ENCODE peak calls at places on chromosomes 2 and 18, in eight cellular contexts. B, X, Z, D, F, A, T and Y are unnamed samples.

GRCh38 chr2:239832101-239832994 is 192.8 kb downstream of the NDUFA10 start:
- DNase-seq in B (no peak), X (no peak), Z (peak; percentile 59), D (no peak), F (no peak), A (no peak), T (no peak), Y (no peak)

GRCh38 chr2:168738057-168738456 is 64.4 kb upstream of the NOSTRIN start:
- DNase-seq in B (no peak), X (no peak), Z (no peak), D (no peak), F (no peak), A (no peak), T (no peak), Y (no peak)

GRCh38 chr2:62536873-62537547 is 31.0 kb upstream of the TMEM17 start:
- DNase-seq in B (no peak), X (no peak), Z (no peak), D (no peak), F (no peak), A (no peak), T (no peak), Y (no peak)

GRCh38 chr2:220682616-220683015 is 889.5 kb downstream of the EPHA4 start:
- DNase-seq in B (no peak), X (no peak), Z (no peak), D (no peak), F (no peak), A (no peak), T (no peak), Y (no peak)

GRCh38 chr2:45128580-45128997 is 119.3 kb upstream of the SIX2 start:
- DNase-seq in B (no peak), X (no peak), Z (no peak), D (peak; percentile 41), F (peak; percentile 8), A (no peak), T (no peak), Y (peak; percentile 71)

GRCh38 chr2:85390941-85391669 is 19.1 kb downstream of the CAPG start:
- DNase-seq in B (peak; percentile 64), X (peak; percentile 18), Z (no peak), D (peak; percentile 50), F (no peak), A (peak; percentile 65), T (no peak), Y (peak; percentile 70)

GRCh38 chr2:206561962-206562361 is 80.3 kb upstream of the FAM237A start:
- DNase-seq in B (no peak), X (no peak), Z (no peak), D (no peak), F (no peak), A (no peak), T (no peak), Y (no peak)

GRCh38 chr2:74497777-74498499 is 1.5 kb downstream of the LBX2 start:
- DNase-seq in B (peak; percentile 42), X (no peak), Z (no peak), D (no peak), F (no peak), A (peak; percentile 46), T (no peak), Y (no peak)

GRCh38 chr18:79611040-79611681 is 68.4 kb upstream of the CTDP1 start:
- DNase-seq in B (peak; percentile 70), X (peak; percentile 2), Z (peak; percentile 73), D (peak; percentile 76), F (no peak), A (no peak), T (no peak), Y (no peak)

GRCh38 chr2:171553858-171554257 is 31.6 kb downstream of the CYBRD1 start:
- DNase-seq in B (peak; percentile 44), X (no peak), Z (no peak), D (no peak), F (no peak), A (peak; percentile 40), T (no peak), Y (peak; percentile 33)

GRCh38 chr2:27651056-27651455 is 12.4 kb downstream of the SUPT7L start:
- DNase-seq in B (no peak), X (no peak), Z (no peak), D (no peak), F (no peak), A (no peak), T (no peak), Y (no peak)

GRCh38 chr2:238096311-238097011 is 3.7 kb upstream of the ESPNL start:
- DNase-seq in B (no peak), X (no peak), Z (peak; percentile 76), D (no peak), F (no peak), A (no peak), T (no peak), Y (peak; percentile 38)

GRCh38 chr2:207121784-207122183 is 44.0 kb downstream of the KLF7 start:
- DNase-seq in B (no peak), X (peak; percentile 56), Z (no peak), D (no peak), F (no peak), A (peak; percentile 42), T (no peak), Y (peak; percentile 40)

GRCh38 chr2:147149589-147150245 is 695.1 kb upstream of the ACVR2A start:
- DNase-seq in B (no peak), X (no peak), Z (no peak), D (no peak), F (no peak), A (no peak), T (no peak), Y (no peak)

GRCh38 chr2:174486614-174487535 is at the start of gene GPR155:
- DNase-seq in B (peak; percentile 100), X (peak; percentile 94), Z (peak; percentile 100), D (peak; percentile 100), F (peak; percentile 99), A (peak; percentile 100), T (peak; percentile 95), Y (peak; percentile 100)
- TF ChIP-seq POLR2A in B (peak; percentile 39), X (peak; percentile 68), Z (no peak), D (no peak), F (peak; percentile 44), A (no peak), T (peak; percentile 46), Y (no peak)

DNA sequence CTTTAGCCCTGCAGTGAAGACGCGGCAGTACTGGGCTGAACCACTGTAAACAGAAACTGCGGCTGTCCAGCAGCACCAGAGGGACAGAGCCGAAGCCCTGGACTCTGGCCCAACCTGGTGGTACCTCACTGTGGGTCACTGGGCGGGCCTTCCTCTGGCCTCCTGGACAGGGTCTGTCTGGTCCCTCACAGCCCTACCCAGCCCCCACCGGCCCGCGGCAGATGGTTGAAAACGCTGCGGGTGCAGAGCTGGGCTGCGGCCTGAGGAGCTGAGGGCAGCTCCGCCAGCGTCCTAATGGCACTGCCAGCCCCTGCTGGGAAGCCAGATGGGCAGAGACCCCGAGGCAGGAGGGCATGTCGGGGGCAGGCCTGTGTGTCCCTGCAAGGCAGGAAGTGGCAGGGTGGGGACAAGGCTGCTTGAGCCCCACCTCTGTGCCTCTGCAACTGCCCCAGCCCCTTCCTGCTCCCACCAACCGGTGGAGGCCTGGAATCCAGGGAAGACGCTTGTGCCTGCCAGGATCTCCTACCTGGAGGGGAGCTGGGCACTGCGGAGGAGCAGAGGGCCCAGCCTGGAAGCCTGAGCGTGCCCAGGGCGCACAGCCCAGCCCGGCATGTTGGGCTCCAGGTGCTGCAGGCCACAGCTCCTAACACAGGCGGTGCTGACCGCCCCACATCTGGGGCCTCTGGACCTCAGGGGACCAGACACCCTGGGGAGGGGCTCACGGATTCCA is 36.3 kb downstream of the HS6ST1 start:
- DNase-seq in B (peak; percentile 46), X (no peak), Z (no peak), D (peak; percentile 37), F (no peak), A (no peak), T (no peak), Y (no peak)
- H3K4me1 ChIP-seq in B (peaks cover 33% of the 10 kb centered on the region), X (no peaks in the 10 kb centered on the region), Z (peaks cover 53% of the 10 kb centered on the region), D (peaks cover 76% of the 10 kb centered on the region), F (peaks cover 32% of the 10 kb centered on the region), A (peaks cover 51% of the 10 kb centered on the region), T (peaks cover 94% of the 10 kb centered on the region), Y (peaks cover 63% of the 10 kb centered on the region)

DNA sequence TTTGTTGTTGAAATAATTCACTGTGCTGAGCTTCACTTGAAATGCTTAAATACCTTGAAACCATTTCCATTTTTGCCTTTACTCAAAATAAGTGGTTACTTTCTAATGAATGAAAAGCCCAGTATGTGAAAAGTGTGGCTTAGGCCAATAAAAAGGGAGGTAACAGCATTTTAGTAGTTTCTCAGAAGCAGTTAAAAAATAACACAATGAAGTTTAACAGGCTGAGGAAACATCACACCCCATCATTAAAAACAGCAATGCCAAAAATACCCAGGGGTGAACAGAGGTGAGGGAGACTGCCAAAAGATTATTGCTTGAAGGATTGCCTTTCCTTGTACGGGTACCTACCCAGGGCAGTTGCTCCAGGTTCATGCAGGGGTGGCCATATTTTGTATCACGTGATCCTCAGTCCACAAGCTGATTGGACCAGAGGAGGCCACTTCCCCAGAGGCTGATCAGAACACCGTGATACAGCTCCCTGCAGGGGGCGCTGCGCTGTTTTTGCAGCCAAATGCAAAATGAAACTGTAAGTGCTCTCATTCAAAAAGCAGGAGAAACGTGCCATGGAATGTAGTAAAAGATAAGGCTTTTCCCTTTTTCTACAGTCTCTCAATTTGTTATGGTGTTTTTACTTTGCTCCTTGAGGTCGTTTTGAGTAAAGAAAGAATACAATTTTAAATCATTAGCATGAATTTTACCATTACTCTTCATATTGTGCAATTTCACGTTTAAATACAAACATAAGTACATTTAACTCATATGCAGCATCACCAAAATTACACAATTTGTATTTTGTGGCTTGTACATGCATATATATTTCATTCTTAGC is 70.2 kb upstream of the SH3BP4 start:
- DNase-seq in B (peak; percentile 95), X (peak; percentile 94), Z (peak; percentile 84), D (peak; percentile 87), F (no peak), A (peak; percentile 82), T (no peak), Y (peak; percentile 96)
- TF ChIP-seq POLR2A in B (no peak), X (no peak), Z (no peak), D (no peak), F (no peak), A (no peak), T (no peak), Y (no peak)

GRCh38 chr2:54579682-54580349 is 123.7 kb downstream of the SPTBN1 start:
- DNase-seq in B (no peak), X (no peak), Z (no peak), D (no peak), F (no peak), A (no peak), T (no peak), Y (no peak)

GRCh38 chr2:54581326-54582039 is 125.4 kb downstream of the SPTBN1 start:
- DNase-seq in B (no peak), X (no peak), Z (no peak), D (no peak), F (no peak), A (no peak), T (no peak), Y (no peak)

GRCh38 chr2:54585136-54585535 is 129.0 kb downstream of the SPTBN1 start:
- DNase-seq in B (no peak), X (no peak), Z (no peak), D (no peak), F (no peak), A (no peak), T (no peak), Y (no peak)

GRCh38 chr2:54584598-54584997 is 128.5 kb downstream of the SPTBN1 start:
- DNase-seq in B (no peak), X (no peak), Z (no peak), D (no peak), F (no peak), A (no peak), T (no peak), Y (no peak)

DNA sequence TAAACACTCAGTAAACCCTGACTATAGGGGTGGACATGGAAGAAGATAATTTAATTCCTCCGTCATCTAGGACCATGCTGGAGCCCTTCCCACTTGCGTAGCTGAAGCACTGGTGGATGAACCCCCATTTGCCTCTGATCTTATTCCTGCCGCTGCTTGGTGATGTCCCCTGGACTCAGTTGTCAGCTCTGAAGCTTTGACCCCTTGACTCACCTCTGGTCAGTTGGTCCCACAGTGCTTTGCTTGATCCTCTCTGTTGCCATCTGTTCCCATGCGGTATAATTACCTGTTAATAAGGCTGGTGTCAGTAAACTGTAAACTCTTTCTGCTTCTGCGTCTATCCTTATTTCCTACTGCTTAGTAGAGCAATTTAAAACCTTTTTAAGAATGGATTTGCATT is 126.9 kb downstream of the SPTBN1 start:
- DNase-seq in B (no peak), X (no peak), Z (no peak), D (no peak), F (no peak), A (no peak), T (no peak), Y (no peak)
- H3K4me1 ChIP-seq in B (peaks cover 9% of the 10 kb centered on the region), X (no peaks in the 10 kb centered on the region), Z (peaks cover 72% of the 10 kb centered on the region), D (peaks cover 97% of the 10 kb centered on the region), F (peaks cover 32% of the 10 kb centered on the region), A (peaks cover 39% of the 10 kb centered on the region), T (peaks cover 92% of the 10 kb centered on the region), Y (peaks cover 100% of the 10 kb centered on the region)